ENCODE peak calls at places on chromosome 16, in eight cellular contexts. I is colonic mucosa, V is fibroblast of lung, A is mucosa of descending colon, N is neuronal stem cell, P is BJ, Y is left ventricle myocardium inferior, Z is transverse colon. C is an unnamed sample.

GRCh38 chr16:77711775-77712174 is 10.5 kb upstream of the NUDT7 start:
- DNase-seq in I (peak; percentile 34), V (peak; percentile 46), A (peak; percentile 46), N (no peak), P (no peak), Y (no peak), Z (peak; percentile 48), C (no peak)

GRCh38 chr16:78684040-78684611 is 584.7 kb downstream of the WWOX start:
- DNase-seq in I (peak; percentile 30), V (peak; percentile 98), A (no peak), N (no peak), P (peak; percentile 77), Y (peak; percentile 65), Z (peak; percentile 28), C (peak; percentile 78)

GRCh38 chr16:77213542-77214108 is 14.4 kb downstream of the SYCE1L start:
- DNase-seq in I (no peak), V (peak; percentile 83), A (no peak), N (no peak), P (peak; percentile 67), Y (no peak), Z (no peak), C (no peak)

GRCh38 chr16:77450790-77451487 is 16.1 kb upstream of the ADAMTS18 start:
- DNase-seq in I (no peak), V (no peak), A (peak; percentile 1), N (no peak), P (no peak), Y (no peak), Z (no peak), C (no peak)

GRCh38 chr16:48613061-48613957 is 3.3 kb upstream of the N4BP1 start:
- DNase-seq in I (peak; percentile 58), V (peak; percentile 26), A (peak; percentile 65), N (no peak), P (no peak), Y (no peak), Z (peak; percentile 43), C (no peak)

GRCh38 chr16:49189286-49189685 is 92.4 kb downstream of the CBLN1 start:
- DNase-seq in I (no peak), V (no peak), A (no peak), N (no peak), P (no peak), Y (no peak), Z (no peak), C (no peak)

GRCh38 chr16:68444058-68444657 is 4.2 kb downstream of the SMPD3 start:
- DNase-seq in I (peak; percentile 57), V (peak; percentile 28), A (peak; percentile 76), N (peak; percentile 65), P (no peak), Y (no peak), Z (peak; percentile 49), C (no peak)

GRCh38 chr16:76193851-76194620 is 83.2 kb upstream of the CNTNAP4 start:
- DNase-seq in I (no peak), V (peak; percentile 4), A (peak; percentile 2), N (no peak), P (no peak), Y (no peak), Z (no peak), C (no peak)

GRCh38 chr16:265002-265529 is 10.7 kb downstream of the RGS11 start:
- DNase-seq in I (no peak), V (no peak), A (no peak), N (no peak), P (no peak), Y (no peak), Z (no peak), C (no peak)
- H3K36me3 ChIP-seq in I (peaks cover 4% of the 10 kb centered on the region), V (peaks cover 3% of the 10 kb centered on the region), A (no peaks in the 10 kb centered on the region), N (peaks cover 55% of the 10 kb centered on the region), P (peaks cover 11% of the 10 kb centered on the region), Y (peaks cover 52% of the 10 kb centered on the region), Z (no peaks in the 10 kb centered on the region), C (no peaks in the 10 kb centered on the region)

GRCh38 chr16:24929409-24929808 is 83.6 kb downstream of the SLC5A11 start:
- DNase-seq in I (no peak), V (no peak), A (no peak), N (no peak), P (no peak), Y (no peak), Z (no peak), C (no peak)
- H3K36me3 ChIP-seq in I (peaks cover 10% of the 10 kb centered on the region), V (peaks cover 17% of the 10 kb centered on the region), A (peaks cover 3% of the 10 kb centered on the region), N (peaks cover 88% of the 10 kb centered on the region), P (peaks cover 22% of the 10 kb centered on the region), Y (peaks cover 100% of the 10 kb centered on the region), Z (no peaks in the 10 kb centered on the region), C (peaks cover 68% of the 10 kb centered on the region)

GRCh38 chr16:30664616-30665109 is 6.4 kb downstream of the FBRS start:
- DNase-seq in I (no peak), V (no peak), A (no peak), N (no peak), P (no peak), Y (no peak), Z (no peak), C (no peak)
- H3K36me3 ChIP-seq in I (peaks cover 48% of the 10 kb centered on the region), V (peaks cover 54% of the 10 kb centered on the region), A (peaks cover 3% of the 10 kb centered on the region), N (peaks cover 88% of the 10 kb centered on the region), P (peaks cover 50% of the 10 kb centered on the region), Y (peaks cover 93% of the 10 kb centered on the region), Z (peaks cover 5% of the 10 kb centered on the region), C (peaks cover 3% of the 10 kb centered on the region)

DNA sequence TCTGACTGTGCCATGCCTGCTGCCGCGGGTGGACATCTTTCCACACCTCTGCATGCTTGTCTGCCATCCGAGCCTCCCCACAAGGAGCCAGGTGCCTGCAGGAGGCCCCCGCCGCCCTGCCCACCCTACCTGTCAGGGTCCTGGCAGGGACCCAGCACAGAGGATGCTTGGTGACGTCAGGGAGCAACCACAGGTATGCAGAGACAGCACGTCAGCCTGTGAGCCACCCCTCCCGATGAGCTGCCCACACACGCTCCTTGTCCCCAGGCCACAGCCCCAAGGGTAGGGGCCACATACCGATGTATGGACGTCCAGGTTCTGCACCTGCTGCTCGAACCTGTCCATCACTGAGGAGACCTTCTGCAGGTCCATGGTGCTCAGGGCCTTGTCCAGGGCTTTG is 10.6 kb downstream of the CHMP1A start:
- DNase-seq in I (no peak), V (no peak), A (no peak), N (no peak), P (no peak), Y (no peak), Z (no peak), C (no peak)
- H3K36me3 ChIP-seq in I (peaks cover 8% of the 10 kb centered on the region), V (peaks cover 26% of the 10 kb centered on the region), A (peaks cover 4% of the 10 kb centered on the region), N (peaks cover 66% of the 10 kb centered on the region), P (peaks cover 27% of the 10 kb centered on the region), Y (peaks cover 57% of the 10 kb centered on the region), Z (no peaks in the 10 kb centered on the region), C (peaks cover 42% of the 10 kb centered on the region)

DNA sequence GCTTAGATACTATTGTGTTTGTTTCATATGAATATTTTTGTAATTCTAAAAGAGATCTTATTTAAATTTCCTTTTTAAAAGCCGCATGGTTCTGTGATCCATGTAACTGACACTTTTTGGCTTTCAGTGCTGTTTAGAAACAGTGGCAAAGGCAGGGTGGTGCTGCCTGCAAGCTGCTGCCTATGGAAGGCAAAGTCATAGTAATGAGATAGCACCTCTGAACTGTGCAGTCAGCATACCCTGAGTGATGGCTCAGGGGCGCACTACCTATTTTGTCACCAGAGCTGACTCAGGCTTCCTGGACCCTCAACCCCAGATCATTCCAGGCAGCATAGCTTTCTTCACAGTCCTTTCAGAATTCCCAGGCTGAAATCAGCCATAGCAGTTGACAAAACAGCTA is 193.4 kb downstream of the MRTFB start:
- DNase-seq in I (no peak), V (no peak), A (no peak), N (no peak), P (no peak), Y (no peak), Z (no peak), C (no peak)
- H3K36me3 ChIP-seq in I (peaks cover 9% of the 10 kb centered on the region), V (peaks cover 4% of the 10 kb centered on the region), A (peaks cover 8% of the 10 kb centered on the region), N (peaks cover 81% of the 10 kb centered on the region), P (peaks cover 4% of the 10 kb centered on the region), Y (peaks cover 75% of the 10 kb centered on the region), Z (no peaks in the 10 kb centered on the region), C (no peaks in the 10 kb centered on the region)

DNA sequence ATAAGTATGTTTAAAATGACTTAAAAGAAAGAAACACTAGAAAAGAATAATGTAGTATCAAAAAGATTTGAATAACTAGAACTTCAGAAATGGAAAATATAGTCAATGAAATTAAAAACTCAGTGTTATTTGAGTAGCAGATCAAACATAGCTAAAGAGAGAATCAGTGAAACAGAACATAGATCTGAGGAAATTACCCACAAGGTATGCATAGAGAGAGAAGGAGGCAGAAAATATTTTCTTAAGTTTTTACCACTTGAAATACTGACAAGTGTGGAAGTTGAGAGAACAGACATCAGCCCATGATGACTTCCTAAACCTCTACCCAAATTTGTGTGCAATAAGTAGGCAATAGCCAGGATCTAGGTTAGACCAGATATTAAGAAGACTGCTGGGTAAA is 52.4 kb downstream of the ARHGAP17 start:
- DNase-seq in I (no peak), V (no peak), A (no peak), N (no peak), P (no peak), Y (no peak), Z (no peak), C (no peak)
- H3K36me3 ChIP-seq in I (peaks cover 25% of the 10 kb centered on the region), V (peaks cover 36% of the 10 kb centered on the region), A (no peaks in the 10 kb centered on the region), N (peaks cover 98% of the 10 kb centered on the region), P (peaks cover 28% of the 10 kb centered on the region), Y (peaks cover 99% of the 10 kb centered on the region), Z (no peaks in the 10 kb centered on the region), C (peaks cover 81% of the 10 kb centered on the region)

GRCh38 chr16:368388-369158 is 1.8 kb downstream of the MRPL28 start:
- DNase-seq in I (no peak), V (no peak), A (no peak), N (no peak), P (no peak), Y (no peak), Z (peak; percentile 8), C (no peak)
- H3K36me3 ChIP-seq in I (no peaks in the 10 kb centered on the region), V (peaks cover 38% of the 10 kb centered on the region), A (no peaks in the 10 kb centered on the region), N (peaks cover 64% of the 10 kb centered on the region), P (peaks cover 31% of the 10 kb centered on the region), Y (peaks cover 49% of the 10 kb centered on the region), Z (no peaks in the 10 kb centered on the region), C (peaks cover 33% of the 10 kb centered on the region)

C was measured in gastrocnemius medialis.